ENCODE peak calls at places on chromosomes 3 and 15, in nine cellular contexts. V is lung, Q is ovary, F is choroid plexus epithelial cell, Y is right lobe of liver, A is HFF-Myc, D is GM12865, B is epithelial cell of esophagus, G is fibroblast of lung. J is an unnamed sample.

GRCh38 chr3:123740391-123740822 is 143.7 kb downstream of the MYLK start:
- DNase-seq in A (no peak), Y (no peak), F (no peak), D (no peak), G (no peak), Q (no peak), B (peak), V (no peak), J (no peak)

GRCh38 chr15:65835452-65835851 is 33.8 kb upstream of the RAB11A start:
- DNase-seq in F (no peak), G (no peak), B (no peak), A (no peak), D (no peak), V (no peak), Q (no peak), Y (no peak), J (no peak)

GRCh38 chr3:126982125-126982521 is 792 bp upstream of the PLXNA1 start:
- DNase-seq in D (peak), G (peak), Y (no peak), B (peak), Q (no peak), F (peak), V (peak), A (no peak), J (no peak)

GRCh38 chr3:45055032-45055410 is 28.9 kb downstream of the CLEC3B start:
- DNase-seq in Y (no peak), F (peak), D (no peak), G (peak), B (peak), V (no peak), Q (no peak), A (peak), J (peak)

GRCh38 chr3:170717410-170718402 is 131.8 kb upstream of the SLC7A14 start:
- DNase-seq in A (no peak), Y (no peak), F (peak), Q (no peak), V (peak), D (no peak), B (peak), G (peak), J (peak)

GRCh38 chr3:195119461-195120198 is 151.3 kb downstream of the XXYLT1 start:
- DNase-seq in G (peak), Y (no peak), B (peak), F (peak), A (peak), Q (no peak), V (no peak), D (no peak), J (peak)

GRCh38 chr15:55879181-55879580 is 114.2 kb downstream of the NEDD4 start:
- DNase-seq in A (no peak), Q (no peak), G (peak), Y (no peak), V (no peak), B (no peak), F (no peak), D (no peak), J (no peak)

GRCh38 chr3:10848261-10848660 is 32.2 kb downstream of the SLC6A11 start:
- DNase-seq in F (no peak), B (peak), Q (no peak), A (no peak), D (peak), Y (no peak), G (no peak), V (no peak), J (no peak)

GRCh38 chr3:146166450-146167222 is 5.7 kb upstream of the PLOD2 start:
- DNase-seq in B (peak), D (no peak), Q (no peak), A (no peak), V (no peak), F (peak), Y (no peak), G (peak), J (peak)

GRCh38 chr3:54608041-54608440 is 319.8 kb downstream of the LRTM1 start:
- DNase-seq in B (no peak), D (no peak), Q (no peak), Y (no peak), V (no peak), A (no peak), F (no peak), G (no peak), J (no peak)

GRCh38 chr15:35173444-35174118 is 88.5 kb upstream of the NANOGP8 start:
- DNase-seq in Q (no peak), Y (no peak), B (peak), G (peak), V (no peak), D (no peak), A (no peak), F (peak), J (peak)

GRCh38 chr3:16058511-16058910 is 116.0 kb upstream of the GALNT15 start:
- DNase-seq in F (peak), Q (no peak), G (peak), V (no peak), B (peak), Y (no peak), A (no peak), D (no peak), J (peak)

GRCh38 chr3:74614133-74614967 is at the start of gene CNTN3:
- DNase-seq in Q (peak), B (no peak), A (no peak), D (no peak), F (peak), Y (peak), V (no peak), G (peak), J (peak)

GRCh38 chr15:28191832-28192231 is 92.7 kb upstream of the OCA2 start:
- DNase-seq in A (peak), B (no peak), Q (peak), F (peak), Y (no peak), D (no peak), G (peak), V (peak), J (peak)

GRCh38 chr3:181709537-181710279 is 2.0 kb upstream of the SOX2 start:
- DNase-seq in Q (peak), Y (peak), B (peak), G (peak), V (peak), F (peak), D (peak), A (peak), J (peak)

GRCh38 chr15:78004919-78005634 is 72.4 kb downstream of the TBC1D2B start:
- DNase-seq in Q (peak), A (peak), V (peak), Y (peak), G (peak), D (no peak), B (peak), F (peak), J (peak)

GRCh38 chr15:71153823-71154524 is 38.7 kb downstream of the THSD4 start:
- DNase-seq in G (no peak), Q (no peak), A (no peak), Y (no peak), F (peak), V (no peak), D (no peak), B (peak), J (peak)

GRCh38 chr3:122146466-122146865 is 37.0 kb upstream of the CASR start:
- DNase-seq in B (peak), Q (no peak), V (no peak), G (no peak), F (no peak), Y (no peak), A (no peak), D (peak), J (no peak)

GRCh38 chr3:41164776-41165175 is 34.5 kb upstream of the CTNNB1 start:
- DNase-seq in B (peak), D (no peak), V (no peak), Y (no peak), A (no peak), Q (no peak), G (no peak), F (peak), J (no peak)
- TF ChIP-seq CTCF in B (no peak), D (no peak), V (no peak), Y (no peak), A (no peak), Q (no peak), G (no peak), F (no peak), J (no peak)

GRCh38 chr3:172519241-172519640 is 4.0 kb downstream of the TNFSF10 start:
- DNase-seq in A (no peak), F (no peak), V (no peak), Q (no peak), Y (no peak), D (no peak), B (no peak), G (no peak), J (no peak)
- H3K4me3 ChIP-seq in A (no peak), F (no peak), V (no peak), Q (no peak), Y (peak), D (no peak), B (no peak), G (no peak), J (no peak)

GRCh38 chr3:70539908-70540307 is 227.5 kb upstream of the MDFIC2 start:
- DNase-seq in G (no peak), Y (no peak), A (no peak), Q (no peak), D (peak), B (peak), V (no peak), F (no peak), J (no peak)
- TF ChIP-seq CTCF in G (no peak), Y (no peak), A (peak), Q (no peak), D (peak), B (peak), V (no peak), F (peak), J (no peak)

GRCh38 chr15:70084461-70084860 is 13.3 kb downstream of the TLE3 start:
- DNase-seq in D (peak), G (no peak), B (no peak), F (no peak), A (no peak), V (no peak), Y (no peak), Q (no peak), J (no peak)
- H3K4me3 ChIP-seq in D (no peak), G (no peak), B (no peak), F (no peak), A (no peak), V (no peak), Y (no peak), Q (no peak), J (no peak)

DNA sequence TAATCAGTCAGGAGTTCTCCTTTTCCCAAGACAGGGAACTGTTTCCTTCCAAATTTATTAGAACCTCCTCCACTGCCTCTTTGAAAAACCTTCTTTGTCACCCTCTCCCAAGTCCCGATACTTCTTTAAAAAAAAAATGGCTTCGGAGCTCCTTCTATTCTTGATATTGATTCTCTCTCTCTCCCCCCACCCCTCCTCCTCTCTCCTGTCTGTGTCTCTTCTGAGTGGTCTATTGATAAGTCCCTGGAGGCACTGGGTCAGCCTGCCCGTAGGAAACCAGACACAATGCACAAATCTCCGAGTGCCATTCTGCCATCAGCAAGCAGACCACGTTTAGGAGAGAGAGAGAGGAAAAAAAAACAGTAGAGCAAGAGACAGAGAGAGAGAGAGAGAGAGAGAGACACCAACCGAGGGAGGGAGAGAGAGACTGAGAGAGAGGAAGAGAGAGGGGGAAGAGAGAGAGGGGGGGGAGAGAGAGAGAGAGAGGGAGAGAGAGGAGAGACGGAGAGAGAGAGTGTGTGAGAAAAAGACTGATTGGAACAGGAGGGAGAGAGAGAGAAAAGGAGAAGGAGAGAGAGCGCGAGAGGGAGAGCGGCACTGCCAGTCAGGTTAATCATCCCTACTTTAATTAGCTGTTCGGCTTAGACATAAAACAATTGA is 160.9 kb downstream of the TIGIT start:
- DNase-seq in B (no peak), V (no peak), F (no peak), A (no peak), Y (no peak), G (peak), D (peak), Q (peak), J (peak)
- TF ChIP-seq CTCF in B (no peak), V (peak), F (no peak), A (no peak), Y (no peak), G (no peak), D (no peak), Q (no peak), J (no peak)

GRCh38 chr3:17120115-17120514 is 235.4 kb downstream of the PLCL2 start:
- DNase-seq in F (no peak), Y (no peak), V (no peak), D (no peak), B (no peak), Q (no peak), A (no peak), G (no peak), J (no peak)
- H3K4me3 ChIP-seq in F (no peak), Y (no peak), V (no peak), D (no peak), B (no peak), Q (no peak), A (no peak), G (no peak), J (no peak)